ENCODE peak calls at places on chromosomes 7 and 10, in six cellular contexts. M, E, T, U, P and X are unnamed samples.

GRCh38 chr7:27740449-27741086 is 606 bp downstream of the TAX1BP1 start:
- DNase-seq in M (peak), E (peak), T (peak), U (peak), P (peak), X (peak)

GRCh38 chr7:55212838-55213237 is 152.3 kb upstream of the LANCL2 start:
- DNase-seq in M (no peak), E (no peak), T (peak), U (no peak), P (no peak), X (no peak)

GRCh38 chr7:31056775-31057346 is 4.8 kb downstream of the ADCYAP1R1 start:
- DNase-seq in M (no peak), E (no peak), T (no peak), U (no peak), P (no peak), X (no peak)

GRCh38 chr7:15334524-15335269 is 227.1 kb downstream of the AGMO start:
- DNase-seq in M (no peak), E (no peak), T (no peak), U (no peak), P (no peak), X (no peak)

GRCh38 chr10:76881477-76882220 is 756.0 kb downstream of the KCNMA1 start:
- DNase-seq in M (peak), E (no peak), T (no peak), U (peak), P (no peak), X (no peak)

GRCh38 chr10:21458496-21458895 is 67.0 kb downstream of the SKIDA1 start:
- DNase-seq in M (no peak), E (no peak), T (no peak), U (no peak), P (no peak), X (no peak)

GRCh38 chr10:70190581-70190980 is 20.3 kb upstream of the SAR1A start:
- DNase-seq in M (no peak), E (no peak), T (no peak), U (no peak), P (no peak), X (no peak)

GRCh38 chr10:117651121-117651520 is 108.6 kb downstream of the EMX2 start:
- DNase-seq in M (no peak), E (no peak), T (no peak), U (no peak), P (no peak), X (no peak)

GRCh38 chr7:34160261-34160752 is 255.0 kb downstream of the BMPER start:
- DNase-seq in M (no peak), E (no peak), T (no peak), U (no peak), P (no peak), X (no peak)

GRCh38 chr7:146655928-146656797 is 539.6 kb downstream of the CNTNAP2 start:
- DNase-seq in M (no peak), E (no peak), T (no peak), U (no peak), P (no peak), X (no peak)

GRCh38 chr7:66219805-66220204 is 14.7 kb downstream of the TPST1 start:
- DNase-seq in M (no peak), E (no peak), T (no peak), U (no peak), P (no peak), X (no peak)

GRCh38 chr10:4947039-4947634 is 16.1 kb upstream of the AKR1C1 start:
- DNase-seq in M (no peak), E (no peak), T (no peak), U (no peak), P (peak), X (no peak)

GRCh38 chr10:4944751-4945280 is 18.4 kb upstream of the AKR1C1 start:
- DNase-seq in M (no peak), E (no peak), T (no peak), U (no peak), P (no peak), X (no peak)

GRCh38 chr10:4945706-4946348 is 17.4 kb upstream of the AKR1C1 start:
- DNase-seq in M (no peak), E (no peak), T (no peak), U (no peak), P (no peak), X (no peak)

GRCh38 chr10:4946349-4946717 is 16.9 kb upstream of the AKR1C1 start:
- DNase-seq in M (no peak), E (no peak), T (no peak), U (no peak), P (no peak), X (no peak)

GRCh38 chr10:4947635-4948596 is 15.3 kb upstream of the AKR1C1 start:
- DNase-seq in M (no peak), E (no peak), T (no peak), U (no peak), P (peak), X (no peak)
- TF ChIP-seq TAF1 in M (no peak), E (no peak), T (no peak), U (no peak), P (no peak), X (no peak)

GRCh38 chr10:121627810-121628209 is 29.6 kb upstream of the FGFR2 start:
- DNase-seq in M (no peak), E (no peak), T (no peak), U (no peak), P (no peak), X (no peak)
- TF ChIP-seq POLR2AphosphoS5 in M (no peak), E (no peak), T (no peak), U (no peak), P (no peak), X (no peak)

DNA sequence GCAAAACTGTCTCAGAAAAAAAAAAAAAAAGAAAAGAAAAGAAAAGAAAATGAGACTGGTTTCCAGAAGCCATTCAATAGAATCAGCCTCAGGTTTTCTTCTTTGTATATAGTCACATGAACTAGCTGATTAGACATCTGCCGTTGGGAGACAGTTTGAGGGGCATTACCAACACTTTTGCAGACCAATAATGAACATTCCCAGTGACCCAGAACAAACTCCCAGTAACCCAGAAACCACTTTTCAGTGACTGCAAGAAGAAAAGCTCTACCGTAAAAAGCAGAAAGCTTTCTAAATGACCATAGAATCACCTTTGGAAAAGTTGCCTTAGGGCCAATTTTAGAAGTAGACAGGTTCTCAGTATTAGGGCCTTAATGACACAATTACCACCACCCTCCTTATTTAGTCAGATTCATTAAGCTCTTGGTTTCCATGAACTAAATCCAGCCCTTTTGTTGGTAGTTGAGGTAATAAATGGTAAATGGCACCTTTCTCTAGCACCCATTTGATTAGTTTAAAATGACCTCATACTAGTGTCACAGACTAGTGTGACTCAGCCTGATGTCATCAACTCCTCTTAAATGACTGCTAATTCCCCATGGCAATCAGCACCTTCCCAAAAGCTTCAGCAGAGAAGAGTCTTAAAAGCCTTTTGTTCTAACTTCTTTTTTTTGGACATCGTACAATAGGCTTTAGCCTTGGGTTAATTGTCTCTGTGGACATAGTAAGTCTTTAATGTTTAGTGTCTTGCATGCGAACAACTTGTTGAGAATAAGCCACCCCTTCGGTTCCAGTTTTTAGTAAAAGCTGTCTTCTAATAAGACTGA is 33.6 kb upstream of the XRCC2 start:
- DNase-seq in M (no peak), E (no peak), T (no peak), U (no peak), P (no peak), X (no peak)
- TF ChIP-seq TAF1 in M (no peak), E (no peak), T (no peak), U (no peak), P (no peak), X (no peak)

GRCh38 chr7:44982535-44982923 is 3.7 kb upstream of the MYO1G start:
- DNase-seq in M (no peak), E (no peak), T (no peak), U (no peak), P (no peak), X (no peak)
- TF ChIP-seq POLR2AphosphoS5 in M (peak), E (peak), T (no peak), U (peak), P (no peak), X (peak)

DNA sequence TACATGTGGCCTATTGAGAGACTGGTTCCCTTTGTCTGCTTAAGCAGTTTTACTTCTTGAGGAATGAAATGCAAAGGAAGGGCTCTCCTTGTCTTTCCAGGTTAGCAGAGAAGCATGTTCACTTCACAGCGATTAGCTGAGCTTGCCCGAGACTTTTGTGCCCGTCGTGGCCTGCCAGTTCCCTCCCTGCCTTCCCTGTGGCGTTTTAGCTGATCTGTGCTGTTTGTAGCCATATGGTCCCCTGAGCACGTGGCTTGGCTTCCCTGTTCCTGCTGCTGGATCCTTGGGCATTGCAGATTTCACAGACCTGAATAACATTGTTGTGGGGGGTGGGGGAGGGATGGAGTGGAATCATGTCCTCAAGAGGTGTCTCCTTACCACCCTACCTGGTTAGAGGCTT is 61.8 kb downstream of the SND1 start:
- DNase-seq in M (no peak), E (no peak), T (no peak), U (no peak), P (no peak), X (no peak)
- TF ChIP-seq TAF1 in M (no peak), E (no peak), T (no peak), U (no peak), P (no peak), X (no peak)

DNA sequence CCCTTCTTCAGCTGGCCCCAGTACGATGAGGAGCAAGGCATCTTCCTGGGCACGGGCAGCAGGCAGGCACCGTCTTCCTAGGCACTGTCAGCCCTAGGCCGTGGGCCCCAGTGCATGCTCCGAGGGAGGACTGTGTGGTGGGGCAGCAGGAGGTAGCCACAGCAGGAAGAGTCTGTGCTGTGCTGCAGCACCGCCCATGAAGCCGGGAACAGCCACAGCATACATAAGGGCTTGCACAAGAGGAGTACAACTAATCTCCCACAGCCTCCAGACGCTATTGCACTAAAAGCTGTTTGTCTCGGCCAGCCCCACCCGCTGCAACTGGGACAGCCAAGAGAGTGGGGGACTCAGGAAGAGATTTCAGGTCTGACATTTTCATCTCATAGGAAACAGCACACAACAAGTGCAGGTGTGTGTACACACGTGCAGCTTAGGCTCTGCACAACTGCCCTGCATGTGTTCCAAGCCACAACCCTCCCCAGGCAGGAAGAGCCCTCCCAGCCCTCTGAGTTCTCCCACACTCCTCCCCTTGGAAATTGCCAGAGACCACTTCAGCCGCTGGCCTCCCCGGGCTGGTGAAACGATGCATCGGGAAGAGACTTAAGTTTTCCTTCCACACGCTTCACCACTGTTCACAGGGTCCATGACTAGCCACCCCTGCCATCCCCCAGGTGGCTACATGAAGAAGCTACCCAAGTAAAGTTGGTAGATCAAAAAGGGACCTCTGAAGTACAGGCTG is 88.1 kb upstream of the DDC start:
- DNase-seq in M (no peak), E (no peak), T (no peak), U (no peak), P (peak), X (no peak)
- TF ChIP-seq POLR2AphosphoS5 in M (no peak), E (no peak), T (no peak), U (no peak), P (no peak), X (no peak)